ENCODE peak calls at places on chromosomes 4 and X, in ten cellular contexts. One of them, this sample, is unnamed. For H3K4me1, the result is how much of the 10 kb centered on the place peaks cover.

GRCh38 chr4:138616775-138617174 is 374.6 kb upstream of the SLC7A11 start:
- DNase-seq in IMR-90: peak
- DNase-seq in H9: no peak
- DNase-seq in OCI-LY7: no peak
- DNase-seq in neural progenitor cell: no peak
- DNase-seq in HepG2: no peak
- DNase-seq in hepatocyte: no peak
- DNase-seq in cardiac muscle cell: no peak
- DNase-seq in left ventricle myocardium inferior: no peak
- DNase-seq in heart left ventricle: no peak
- DNase-seq in this sample: no peak

GRCh38 chr4:677431-678293 is 3.3 kb downstream of the MYL5 start:
- DNase-seq in IMR-90: no peak
- DNase-seq in H9: peak
- DNase-seq in OCI-LY7: peak
- DNase-seq in neural progenitor cell: no peak
- DNase-seq in HepG2: peak
- DNase-seq in hepatocyte: no peak
- DNase-seq in cardiac muscle cell: no peak
- DNase-seq in left ventricle myocardium inferior: no peak
- DNase-seq in heart left ventricle: no peak
- DNase-seq in this sample: no peak

GRCh38 chr4:77007358-77008230 is 58.0 kb downstream of the SEPTIN11 start:
- DNase-seq in IMR-90: peak
- DNase-seq in H9: no peak
- DNase-seq in OCI-LY7: no peak
- DNase-seq in neural progenitor cell: no peak
- DNase-seq in HepG2: no peak
- DNase-seq in hepatocyte: no peak
- DNase-seq in cardiac muscle cell: no peak
- DNase-seq in left ventricle myocardium inferior: no peak
- DNase-seq in heart left ventricle: peak
- DNase-seq in this sample: no peak

GRCh38 chr4:113901994-113902787 is 77.3 kb downstream of the ARSJ start:
- DNase-seq in IMR-90: no peak
- DNase-seq in H9: no peak
- DNase-seq in OCI-LY7: no peak
- DNase-seq in neural progenitor cell: no peak
- DNase-seq in HepG2: peak
- DNase-seq in hepatocyte: peak
- DNase-seq in cardiac muscle cell: no peak
- DNase-seq in left ventricle myocardium inferior: no peak
- DNase-seq in heart left ventricle: no peak
- DNase-seq in this sample: no peak

GRCh38 chr4:180335571-180335970 is 1907.6 kb upstream of the TENM3 start:
- DNase-seq in IMR-90: no peak
- DNase-seq in H9: no peak
- DNase-seq in OCI-LY7: no peak
- DNase-seq in neural progenitor cell: no peak
- DNase-seq in HepG2: no peak
- DNase-seq in hepatocyte: no peak
- DNase-seq in cardiac muscle cell: no peak
- DNase-seq in left ventricle myocardium inferior: no peak
- DNase-seq in heart left ventricle: no peak
- DNase-seq in this sample: no peak

GRCh38 chr4:3410401-3411135 is 31.2 kb upstream of the HGFAC start:
- DNase-seq in IMR-90: no peak
- DNase-seq in H9: peak
- DNase-seq in OCI-LY7: no peak
- DNase-seq in neural progenitor cell: no peak
- DNase-seq in HepG2: no peak
- DNase-seq in hepatocyte: no peak
- DNase-seq in cardiac muscle cell: no peak
- DNase-seq in left ventricle myocardium inferior: no peak
- DNase-seq in heart left ventricle: peak
- DNase-seq in this sample: no peak

GRCh38 chr4:2843909-2844584 is 403 bp downstream of the ADD1 start:
- DNase-seq in IMR-90: peak
- DNase-seq in H9: peak
- DNase-seq in OCI-LY7: peak
- DNase-seq in neural progenitor cell: peak
- DNase-seq in HepG2: no peak
- DNase-seq in hepatocyte: peak
- DNase-seq in cardiac muscle cell: peak
- DNase-seq in left ventricle myocardium inferior: peak
- DNase-seq in heart left ventricle: peak
- DNase-seq in this sample: peak

GRCh38 chrX:45472968-45473367 is 272.3 kb upstream of the DIPK2B start:
- DNase-seq in IMR-90: peak
- DNase-seq in H9: no peak
- DNase-seq in OCI-LY7: no peak
- DNase-seq in neural progenitor cell: no peak
- DNase-seq in HepG2: no peak
- DNase-seq in hepatocyte: no peak
- DNase-seq in cardiac muscle cell: no peak
- DNase-seq in left ventricle myocardium inferior: no peak
- DNase-seq in heart left ventricle: no peak
- DNase-seq in this sample: no peak

GRCh38 chrX:40504801-40505605 is 75.8 kb upstream of the ATP6AP2 start:
- DNase-seq in IMR-90: peak
- DNase-seq in H9: no peak
- DNase-seq in OCI-LY7: no peak
- DNase-seq in neural progenitor cell: no peak
- DNase-seq in HepG2: no peak
- DNase-seq in hepatocyte: no peak
- DNase-seq in cardiac muscle cell: no peak
- DNase-seq in left ventricle myocardium inferior: no peak
- DNase-seq in heart left ventricle: no peak
- DNase-seq in this sample: no peak

GRCh38 chr4:1822568-1823544 is 29.8 kb downstream of the FGFR3 start:
- DNase-seq in IMR-90: no peak
- DNase-seq in H9: no peak
- DNase-seq in OCI-LY7: no peak
- DNase-seq in neural progenitor cell: no peak
- DNase-seq in HepG2: no peak
- DNase-seq in hepatocyte: no peak
- DNase-seq in cardiac muscle cell: no peak
- DNase-seq in left ventricle myocardium inferior: no peak
- DNase-seq in heart left ventricle: peak
- DNase-seq in this sample: no peak

GRCh38 chr4:150033937-150034336 is 44.3 kb upstream of the DCLK2 start:
- DNase-seq in IMR-90: peak
- DNase-seq in H9: no peak
- DNase-seq in OCI-LY7: no peak
- DNase-seq in neural progenitor cell: no peak
- DNase-seq in HepG2: no peak
- DNase-seq in hepatocyte: no peak
- DNase-seq in cardiac muscle cell: no peak
- DNase-seq in left ventricle myocardium inferior: no peak
- DNase-seq in heart left ventricle: no peak
- DNase-seq in this sample: peak

GRCh38 chr4:41144812-41145211 is 69.5 kb downstream of the APBB2 start:
- DNase-seq in IMR-90: no peak
- DNase-seq in H9: no peak
- DNase-seq in OCI-LY7: no peak
- DNase-seq in neural progenitor cell: no peak
- DNase-seq in HepG2: peak
- DNase-seq in hepatocyte: no peak
- DNase-seq in cardiac muscle cell: no peak
- DNase-seq in left ventricle myocardium inferior: no peak
- DNase-seq in heart left ventricle: no peak
- DNase-seq in this sample: no peak

GRCh38 chr4:41146716-41147506 is 67.4 kb downstream of the APBB2 start:
- DNase-seq in IMR-90: peak
- DNase-seq in H9: peak
- DNase-seq in OCI-LY7: no peak
- DNase-seq in neural progenitor cell: peak
- DNase-seq in HepG2: no peak
- DNase-seq in hepatocyte: peak
- DNase-seq in cardiac muscle cell: no peak
- DNase-seq in left ventricle myocardium inferior: no peak
- DNase-seq in heart left ventricle: no peak
- DNase-seq in this sample: peak

GRCh38 chr4:41148292-41148691 is 66.0 kb downstream of the APBB2 start:
- DNase-seq in IMR-90: no peak
- DNase-seq in H9: no peak
- DNase-seq in OCI-LY7: no peak
- DNase-seq in neural progenitor cell: no peak
- DNase-seq in HepG2: no peak
- DNase-seq in hepatocyte: no peak
- DNase-seq in cardiac muscle cell: no peak
- DNase-seq in left ventricle myocardium inferior: no peak
- DNase-seq in heart left ventricle: no peak
- DNase-seq in this sample: no peak

GRCh38 chr4:41145571-41146078 is 68.7 kb downstream of the APBB2 start:
- DNase-seq in IMR-90: peak
- DNase-seq in H9: no peak
- DNase-seq in OCI-LY7: peak
- DNase-seq in neural progenitor cell: peak
- DNase-seq in HepG2: peak
- DNase-seq in hepatocyte: no peak
- DNase-seq in cardiac muscle cell: no peak
- DNase-seq in left ventricle myocardium inferior: no peak
- DNase-seq in heart left ventricle: no peak
- DNase-seq in this sample: no peak

DNA sequence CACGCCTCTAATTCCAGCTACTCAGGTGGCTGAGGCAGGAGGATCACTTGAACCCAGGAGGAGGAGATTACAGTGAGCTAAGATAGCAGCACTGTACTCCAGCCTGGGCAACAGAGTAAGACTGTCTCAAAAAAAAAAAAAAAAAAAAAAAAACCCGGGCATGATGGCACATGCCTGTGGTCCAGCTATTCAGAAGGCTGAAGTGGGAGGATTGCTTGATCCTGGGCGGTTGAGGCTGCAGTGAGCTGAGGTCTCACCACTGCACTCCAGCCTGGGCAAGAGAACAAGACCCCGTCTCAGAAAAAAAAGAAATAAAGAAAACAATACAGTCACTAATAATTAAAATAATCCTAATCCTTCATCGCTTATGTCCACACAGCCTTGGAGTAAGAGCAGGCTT is 68.1 kb downstream of the APBB2 start:
- DNase-seq in IMR-90: no peak
- DNase-seq in H9: no peak
- DNase-seq in OCI-LY7: no peak
- DNase-seq in neural progenitor cell: no peak
- DNase-seq in HepG2: no peak
- DNase-seq in hepatocyte: no peak
- DNase-seq in cardiac muscle cell: no peak
- DNase-seq in left ventricle myocardium inferior: no peak
- DNase-seq in heart left ventricle: no peak
- DNase-seq in this sample: no peak
- H3K4me1 ChIP-seq in IMR-90: under half
- H3K4me1 ChIP-seq in H9: under half
- H3K4me1 ChIP-seq in OCI-LY7: under half
- H3K4me1 ChIP-seq in neural progenitor cell: under half
- H3K4me1 ChIP-seq in HepG2: half or more
- H3K4me1 ChIP-seq in hepatocyte: under half
- H3K4me1 ChIP-seq in cardiac muscle cell: under half
- H3K4me1 ChIP-seq in left ventricle myocardium inferior: half or more
- H3K4me1 ChIP-seq in heart left ventricle: under half
- H3K4me1 ChIP-seq in this sample: under half

DNA sequence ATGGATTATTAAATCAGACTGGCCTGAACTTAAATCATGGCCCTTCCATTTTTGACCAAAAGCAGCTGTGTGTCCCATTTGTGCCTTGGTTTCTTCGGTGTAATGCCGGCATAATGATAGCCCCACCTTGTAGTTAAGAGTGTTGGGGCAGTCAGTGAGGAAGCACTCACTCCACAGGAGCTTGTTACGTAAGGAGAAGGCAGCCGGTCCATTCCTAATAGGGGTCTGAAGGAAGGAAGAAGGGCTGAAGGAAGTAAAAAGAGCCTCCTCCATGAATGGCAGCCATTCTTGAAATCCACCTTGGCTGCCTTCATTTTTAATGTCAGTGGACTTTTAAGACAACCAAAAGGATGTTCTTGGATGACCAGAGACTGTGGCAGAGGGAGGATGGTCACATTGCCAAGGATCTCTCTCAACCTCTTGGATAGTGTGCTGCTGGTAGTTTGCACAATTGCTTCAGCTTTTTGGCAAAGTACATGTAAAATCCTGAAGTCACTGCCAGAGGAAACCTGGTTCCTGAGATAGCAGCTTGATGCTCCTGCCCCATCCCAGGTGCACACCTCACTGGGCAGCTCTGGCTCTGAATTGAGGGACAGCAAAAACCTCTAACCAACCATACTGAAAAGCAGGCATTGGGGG is 113.5 kb downstream of the PTTG2 start:
- DNase-seq in IMR-90: no peak
- DNase-seq in H9: no peak
- DNase-seq in OCI-LY7: no peak
- DNase-seq in neural progenitor cell: no peak
- DNase-seq in HepG2: no peak
- DNase-seq in hepatocyte: no peak
- DNase-seq in cardiac muscle cell: no peak
- DNase-seq in left ventricle myocardium inferior: no peak
- DNase-seq in heart left ventricle: no peak
- DNase-seq in this sample: no peak
- H3K4me1 ChIP-seq in IMR-90: under half
- H3K4me1 ChIP-seq in H9: under half
- H3K4me1 ChIP-seq in OCI-LY7: under half
- H3K4me1 ChIP-seq in neural progenitor cell: under half
- H3K4me1 ChIP-seq in HepG2: half or more
- H3K4me1 ChIP-seq in hepatocyte: under half
- H3K4me1 ChIP-seq in cardiac muscle cell: under half
- H3K4me1 ChIP-seq in left ventricle myocardium inferior: half or more
- H3K4me1 ChIP-seq in heart left ventricle: under half
- H3K4me1 ChIP-seq in this sample: under half

DNA sequence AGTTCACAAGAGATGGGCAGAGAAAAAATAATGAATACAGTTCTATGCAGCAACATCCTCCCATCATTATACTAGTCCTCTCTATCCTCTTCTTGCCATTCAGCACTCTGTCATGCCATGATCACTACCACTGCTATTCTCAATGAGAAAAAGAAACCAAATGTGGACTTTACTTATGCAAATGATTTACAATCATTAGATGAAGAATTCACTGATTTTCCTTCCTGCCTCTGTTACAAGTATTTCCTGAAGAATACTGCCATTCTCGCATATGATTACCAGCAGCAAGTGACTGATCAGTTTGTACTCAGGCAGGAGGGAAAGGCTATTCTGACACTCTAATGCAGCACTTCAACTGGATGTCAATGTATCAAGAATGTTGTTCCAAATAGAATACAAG is 50.3 kb downstream of the WDFY3 start:
- DNase-seq in IMR-90: no peak
- DNase-seq in H9: no peak
- DNase-seq in OCI-LY7: no peak
- DNase-seq in neural progenitor cell: no peak
- DNase-seq in HepG2: no peak
- DNase-seq in hepatocyte: no peak
- DNase-seq in cardiac muscle cell: no peak
- DNase-seq in left ventricle myocardium inferior: no peak
- DNase-seq in heart left ventricle: no peak
- DNase-seq in this sample: no peak
- H3K4me1 ChIP-seq in IMR-90: under half
- H3K4me1 ChIP-seq in H9: under half
- H3K4me1 ChIP-seq in OCI-LY7: under half
- H3K4me1 ChIP-seq in neural progenitor cell: under half
- H3K4me1 ChIP-seq in HepG2: under half
- H3K4me1 ChIP-seq in hepatocyte: under half
- H3K4me1 ChIP-seq in cardiac muscle cell: under half
- H3K4me1 ChIP-seq in left ventricle myocardium inferior: half or more
- H3K4me1 ChIP-seq in heart left ventricle: under half
- H3K4me1 ChIP-seq in this sample: under half

GRCh38 chr4:57098945-57099344 is 11.2 kb downstream of the IGFBP7 start:
- DNase-seq in IMR-90: peak
- DNase-seq in H9: no peak
- DNase-seq in OCI-LY7: no peak
- DNase-seq in neural progenitor cell: no peak
- DNase-seq in HepG2: no peak
- DNase-seq in hepatocyte: no peak
- DNase-seq in cardiac muscle cell: no peak
- DNase-seq in left ventricle myocardium inferior: no peak
- DNase-seq in heart left ventricle: no peak
- DNase-seq in this sample: no peak
- H3K4me1 ChIP-seq in IMR-90: under half
- H3K4me1 ChIP-seq in H9: under half
- H3K4me1 ChIP-seq in OCI-LY7: under half
- H3K4me1 ChIP-seq in neural progenitor cell: under half
- H3K4me1 ChIP-seq in HepG2: under half
- H3K4me1 ChIP-seq in hepatocyte: under half
- H3K4me1 ChIP-seq in cardiac muscle cell: under half
- H3K4me1 ChIP-seq in left ventricle myocardium inferior: half or more
- H3K4me1 ChIP-seq in heart left ventricle: under half
- H3K4me1 ChIP-seq in this sample: under half

This sample was measured in HAP-1.